ENCODE peak calls at places on chromosomes 2 and 18, in five cellular contexts. M is fibroblast of lung, L is GM23248, S is neural progenitor cell, C is astrocyte. X is an unnamed sample.

GRCh38 chr2:138512672-138513071 is 11.1 kb downstream of the SPOPL start:
- DNase-seq in L (no peak), C (no peak), S (no peak), M (peak; percentile 21), X (no peak)

GRCh38 chr2:168373468-168373867 is 82.6 kb upstream of the CERS6 start:
- DNase-seq in S (no peak), L (no peak), M (no peak), C (no peak), X (no peak)

GRCh38 chr2:37181726-37182684 is 6.5 kb downstream of the SULT6B1 start:
- DNase-seq in C (peak; percentile 92), S (no peak), L (peak; percentile 59), M (peak; percentile 93), X (no peak)

GRCh38 chr2:71207601-71208000 is 19.3 kb downstream of the PAIP2B start:
- DNase-seq in S (no peak), C (no peak), M (no peak), L (no peak), X (no peak)

GRCh38 chr2:109171444-109172334 is 42.7 kb downstream of the SH3RF3 start:
- DNase-seq in C (peak; percentile 97), L (peak; percentile 98), S (no peak), M (peak; percentile 97), X (no peak)

GRCh38 chr2:28558918-28559317 is 63.1 kb downstream of the PLB1 start:
- DNase-seq in L (no peak), M (no peak), S (no peak), C (no peak), X (no peak)

GRCh38 chr18:24022141-24022540 is 7.6 kb downstream of the TTC39C start:
- DNase-seq in S (no peak), M (peak; percentile 73), L (peak; percentile 35), C (peak; percentile 61), X (no peak)

GRCh38 chr2:198044777-198045176 is 240.4 kb downstream of the PLCL1 start:
- DNase-seq in C (no peak), L (peak; percentile 58), S (no peak), M (no peak), X (no peak)

GRCh38 chr2:212974692-212975091 is 176.7 kb downstream of the IKZF2 start:
- DNase-seq in M (peak; percentile 75), L (peak; percentile 87), S (no peak), C (peak; percentile 72), X (no peak)

GRCh38 chr2:67660871-67661270 is 263.7 kb downstream of the ETAA1 start:
- DNase-seq in L (peak; percentile 61), C (no peak), M (no peak), S (no peak), X (no peak)

GRCh38 chr2:39938035-39938835 is 159.2 kb upstream of the THUMPD2 start:
- DNase-seq in C (peak; percentile 99), S (no peak), L (peak; percentile 88), M (peak; percentile 99), X (no peak)

GRCh38 chr2:57376985-57377384 is 669.6 kb upstream of the VRK2 start:
- DNase-seq in C (no peak), M (no peak), L (peak; percentile 34), S (peak; percentile 19), X (no peak)

GRCh38 chr2:205022751-205023150 is 477.5 kb downstream of the PARD3B start:
- DNase-seq in S (no peak), C (no peak), M (no peak), L (no peak), X (no peak)

GRCh38 chr2:26970928-26971627 is 641 bp downstream of the MAPRE3 start:
- DNase-seq in M (peak; percentile 34), S (peak; percentile 65), C (peak; percentile 15), L (peak; percentile 72), X (no peak)

GRCh38 chr2:128552806-128553551 is 234.3 kb upstream of the HS6ST1 start:
- DNase-seq in L (no peak), C (no peak), S (no peak), M (peak; percentile 18), X (no peak)

GRCh38 chr18:63407734-63408133 is 14.5 kb downstream of the VPS4B start:
- DNase-seq in C (no peak), S (no peak), L (no peak), M (no peak), X (no peak)

GRCh38 chr2:200077210-200077650 is 121.8 kb downstream of the MAIP1 start:
- DNase-seq in M (peak; percentile 79), L (peak; percentile 48), S (no peak), C (peak; percentile 72), X (no peak)

GRCh38 chr2:104050632-104051242 is 803.2 kb upstream of the POU3F3 start:
- DNase-seq in S (no peak), C (no peak), M (no peak), L (peak; percentile 1), X (no peak)

GRCh38 chr18:59623456-59624383 is 73.5 kb downstream of the CCBE1 start:
- DNase-seq in S (no peak), M (peak; percentile 82), L (peak; percentile 75), C (peak; percentile 83), X (no peak)

GRCh38 chr2:138275881-138276280 is 225.7 kb upstream of the SPOPL start:
- DNase-seq in C (peak; percentile 29), S (no peak), M (peak; percentile 47), L (peak; percentile 58), X (no peak)

GRCh38 chr2:20771296-20771695 is 51.6 kb downstream of the LDAH start:
- DNase-seq in M (no peak), S (no peak), L (no peak), C (no peak), X (no peak)

GRCh38 chr2:120229341-120229740 is 6.1 kb upstream of the TMEM185B start:
- DNase-seq in S (no peak), L (no peak), M (no peak), C (no peak), X (no peak)

DNA sequence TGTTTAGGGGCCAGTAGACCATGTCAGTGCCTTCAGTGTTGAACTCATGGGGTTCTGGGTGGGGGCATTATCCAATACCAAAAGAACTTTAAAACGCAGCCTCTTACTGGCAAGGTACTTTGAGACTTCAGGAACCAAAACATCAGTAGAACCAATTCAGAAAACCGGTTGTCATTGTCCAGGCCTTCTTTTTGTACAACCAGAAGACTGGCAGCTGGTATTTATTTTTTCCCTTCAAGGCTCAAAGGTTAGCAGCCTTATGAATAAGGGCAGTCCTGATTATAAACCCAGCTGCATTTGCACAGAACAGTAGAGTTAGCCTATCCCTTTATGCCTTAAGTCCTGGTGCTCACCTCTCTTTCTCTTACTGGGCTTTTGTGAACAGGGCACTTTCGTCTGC is 113.8 kb upstream of the EML6 start:
- DNase-seq in M (no peak), C (no peak), L (no peak), S (no peak), X (no peak)
- H4K20me1 ChIP-seq in M (peaks cover 8% of the 10 kb centered on the region), C (peaks cover 55% of the 10 kb centered on the region), L (peaks cover 10% of the 10 kb centered on the region), S (peaks cover 28% of the 10 kb centered on the region), X (no peaks in the 10 kb centered on the region)

GRCh38 chr2:45770773-45771172 is 119.3 kb downstream of the PRKCE start:
- DNase-seq in M (peak; percentile 68), S (no peak), L (peak; percentile 46), C (peak; percentile 64), X (no peak)
- H4K20me1 ChIP-seq in M (no peaks in the 10 kb centered on the region), S (no peaks in the 10 kb centered on the region), L (peaks cover 2% of the 10 kb centered on the region), C (peaks cover 43% of the 10 kb centered on the region), X (no peaks in the 10 kb centered on the region)

GRCh38 chr2:55618649-55619055 is 1.2 kb upstream of the PPP4R3B start:
- DNase-seq in C (peak; percentile 41), L (peak; percentile 73), S (peak; percentile 67), M (peak; percentile 50), X (peak; percentile 54)
- H4K20me1 ChIP-seq in C (peaks cover 13% of the 10 kb centered on the region), L (no peaks in the 10 kb centered on the region), S (peaks cover 32% of the 10 kb centered on the region), M (no peaks in the 10 kb centered on the region), X (no peaks in the 10 kb centered on the region)

GRCh38 chr2:106176446-106177110 is 17.5 kb downstream of the UXS1 start:
- DNase-seq in C (no peak), L (no peak), S (no peak), M (no peak), X (no peak)
- H4K20me1 ChIP-seq in C (peaks cover 77% of the 10 kb centered on the region), L (no peaks in the 10 kb centered on the region), S (peaks cover 80% of the 10 kb centered on the region), M (no peaks in the 10 kb centered on the region), X (peaks cover 2% of the 10 kb centered on the region)

X was measured in HCT116.